ENCODE peak calls at places on chromosome 11, in four cellular contexts. N is PC-3, T is Panc1, L is adrenal gland. Q is an unnamed sample. For H3K36me3, the result is how much of the 10 kb centered on the place peaks cover.

GRCh38 chr11:69102732-69103615 is 52.8 kb upstream of the SMIM38 start:
- DNase-seq in N (peak), T (no peak), L (no peak), Q (no peak)

GRCh38 chr11:116833816-116834534 is 3.4 kb downstream of the APOA1 start:
- DNase-seq in N (no peak), T (no peak), L (peak), Q (no peak)

GRCh38 chr11:94473177-94473799 is 20.4 kb downstream of the MRE11 start:
- DNase-seq in N (no peak), T (no peak), L (no peak), Q (peak)

GRCh38 chr11:33869511-33870422 is 22.1 kb downstream of the LMO2 start:
- DNase-seq in N (peak), T (no peak), L (peak), Q (no peak)

GRCh38 chr11:5564259-5565019 is 16.1 kb upstream of the OR52H1 start:
- DNase-seq in N (no peak), T (no peak), L (no peak), Q (no peak)

GRCh38 chr11:11129118-11129517 is 223.9 kb downstream of the CSNK2A3 start:
- DNase-seq in N (no peak), T (no peak), L (no peak), Q (no peak)

GRCh38 chr11:46271875-46272815 is 5.3 kb upstream of the CREB3L1 start:
- DNase-seq in N (no peak), T (no peak), L (no peak), Q (no peak)

GRCh38 chr11:2928605-2929510 is at the start of gene PHLDA2:
- DNase-seq in N (peak), T (no peak), L (peak), Q (no peak)

GRCh38 chr11:117857734-117858369 is 18.6 kb downstream of the FXYD6 start:
- DNase-seq in N (no peak), T (no peak), L (no peak), Q (no peak)

GRCh38 chr11:97893612-97894011 is 1127.1 kb upstream of the CNTN5 start:
- DNase-seq in N (no peak), T (no peak), L (peak), Q (no peak)

GRCh38 chr11:47184711-47185304 is 1.4 kb downstream of the PACSIN3 start:
- DNase-seq in N (no peak), T (no peak), L (peak), Q (no peak)

GRCh38 chr11:129700701-129701100 is 114.9 kb upstream of the TMEM45B start:
- DNase-seq in N (no peak), T (no peak), L (no peak), Q (no peak)

GRCh38 chr11:130178441-130178971 is 18.9 kb downstream of the ST14 start:
- DNase-seq in N (no peak), T (no peak), L (no peak), Q (no peak)

GRCh38 chr11:120494595-120494994 is 17.0 kb upstream of the GRIK4 start:
- DNase-seq in N (no peak), T (no peak), L (no peak), Q (no peak)

GRCh38 chr11:9823439-9823838 is 159.6 kb downstream of the SWAP70 start:
- DNase-seq in N (no peak), T (no peak), L (no peak), Q (no peak)

GRCh38 chr11:36292311-36292722 is 3.1 kb upstream of the COMMD9 start:
- DNase-seq in N (peak), T (no peak), L (no peak), Q (peak)

GRCh38 chr11:72735495-72736027 is 16.6 kb downstream of the ARAP1 start:
- DNase-seq in N (peak), T (no peak), L (peak), Q (no peak)

GRCh38 chr11:134654161-134654915 is 242.3 kb upstream of the B3GAT1 start:
- DNase-seq in N (no peak), T (no peak), L (no peak), Q (no peak)

GRCh38 chr11:46387919-46388618 is 3.5 kb downstream of the CHRM4 start:
- DNase-seq in N (no peak), T (no peak), L (no peak), Q (no peak)

GRCh38 chr11:122422707-122423106 is 232.8 kb upstream of the UBASH3B start:
- DNase-seq in N (peak), T (no peak), L (no peak), Q (no peak)

GRCh38 chr11:113675565-113675964 is 30.5 kb downstream of the TMPRSS5 start:
- DNase-seq in N (no peak), T (no peak), L (no peak), Q (no peak)

GRCh38 chr11:16322190-16322589 is 34.2 kb downstream of the SOX6 start:
- DNase-seq in N (no peak), T (no peak), L (no peak), Q (no peak)

GRCh38 chr11:63901660-63902059 is 15.3 kb downstream of the RCOR2 start:
- DNase-seq in N (peak), T (no peak), L (no peak), Q (no peak)
- H3K36me3 ChIP-seq in N (half or more), T (under half), L (under half), Q (under half)

DNA sequence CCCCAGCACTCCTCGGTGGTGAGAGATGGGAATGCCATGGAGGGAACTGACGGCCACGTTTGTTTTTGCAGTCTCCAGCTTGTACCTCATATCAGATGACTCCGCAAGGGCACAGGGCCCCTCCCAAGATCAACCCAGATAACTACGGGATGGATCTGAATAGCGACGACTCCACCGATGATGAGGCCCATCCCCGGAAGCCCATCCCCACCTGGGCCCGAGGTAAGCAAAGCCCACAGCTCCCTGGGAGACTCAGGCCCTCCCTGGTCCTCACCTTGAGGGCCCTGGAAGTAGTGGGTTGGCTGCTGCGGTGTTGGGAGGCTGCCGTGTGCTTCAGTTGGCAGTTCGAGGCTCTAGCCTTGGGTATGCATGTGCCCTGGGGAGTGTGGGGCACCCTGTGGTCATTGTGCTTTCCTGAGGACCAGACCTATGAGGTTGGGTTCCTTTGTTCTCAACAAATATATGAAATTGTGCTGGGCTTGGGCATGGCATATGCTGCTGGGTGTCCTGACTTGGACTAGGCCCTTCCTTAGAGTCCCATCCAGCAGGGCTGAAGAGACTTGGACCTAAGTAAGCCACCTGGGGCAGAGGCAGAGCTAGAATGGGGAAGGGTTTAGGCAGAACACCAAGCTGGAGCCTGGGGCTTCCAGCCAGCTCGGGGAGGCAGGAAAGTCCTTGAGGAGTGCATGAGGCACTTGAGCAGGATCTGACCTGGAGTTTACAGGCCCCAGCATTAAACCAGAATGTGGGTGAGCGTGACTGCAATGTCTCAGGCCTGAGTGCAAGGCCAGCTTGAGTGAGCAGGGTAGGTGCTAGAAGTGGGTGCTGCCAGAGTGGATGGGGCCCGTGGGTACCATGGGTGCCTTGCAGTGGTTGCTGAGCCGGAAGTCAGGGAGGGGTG is 26.4 kb downstream of the INCENP start:
- DNase-seq in N (no peak), T (no peak), L (no peak), Q (no peak)
- H3K36me3 ChIP-seq in N (half or more), T (under half), L (under half), Q (half or more)

GRCh38 chr11:1335811-1336761 is 26.7 kb upstream of the TOLLIP start:
- DNase-seq in N (peak), T (no peak), L (peak), Q (no peak)
- H3K36me3 ChIP-seq in N (under half), T (under half), L (under half), Q (under half)

DNA sequence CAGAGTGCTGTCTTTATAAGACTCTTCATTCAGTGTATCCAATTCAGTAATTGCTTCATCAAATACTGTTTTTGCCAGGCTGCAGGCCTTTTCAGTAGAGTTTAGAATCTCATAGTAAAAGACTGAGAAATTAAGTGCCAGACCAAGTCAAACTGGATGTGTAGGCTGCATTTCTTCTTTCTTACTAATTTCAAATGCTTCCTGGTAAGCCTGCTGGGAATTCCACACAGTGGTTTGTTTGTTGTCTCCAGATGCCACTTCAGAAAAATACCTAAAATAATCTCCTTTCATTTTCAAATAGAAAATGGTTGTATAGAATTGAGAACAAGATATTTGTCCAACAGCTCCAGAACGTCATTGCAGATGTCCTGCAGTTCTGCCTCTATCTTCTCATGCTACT is 34.7 kb downstream of the LDHAL6A start:
- DNase-seq in N (peak), T (no peak), L (no peak), Q (no peak)
- H3K36me3 ChIP-seq in N (under half), T (under half), L (under half), Q (under half)

GRCh38 chr11:119299416-119299815 is 17.5 kb downstream of the MCAM start:
- DNase-seq in N (no peak), T (no peak), L (no peak), Q (no peak)
- H3K36me3 ChIP-seq in N (half or more), T (under half), L (under half), Q (under half)

Q was measured in iPS DF 6.9.